ENCODE peak calls at places on chromosomes 4 and X, in four cellular contexts. One of them, this sample, is unnamed.

GRCh38 chr4:123631699-123632098 is 235.1 kb downstream of the SPRY1 start:
- DNase-seq in cerebellar cortex: peak; percentile 64
- DNase-seq in nucleus accumbens: no peak
- DNase-seq in ACHN: no peak
- DNase-seq in this sample: no peak

GRCh38 chrX:9148626-9149385 is 114.9 kb upstream of the FAM9B start:
- DNase-seq in nucleus accumbens: no peak
- DNase-seq in ACHN: peak; percentile 74
- DNase-seq in cerebellar cortex: no peak
- DNase-seq in this sample: no peak

GRCh38 chr4:154082760-154083530 is 294.1 kb upstream of the SFRP2 start:
- DNase-seq in nucleus accumbens: no peak
- DNase-seq in cerebellar cortex: no peak
- DNase-seq in ACHN: peak; percentile 14
- DNase-seq in this sample: no peak

GRCh38 chr4:183300070-183300469 is 20.0 kb downstream of the CLDN22 start:
- DNase-seq in nucleus accumbens: no peak
- DNase-seq in ACHN: peak; percentile 20
- DNase-seq in cerebellar cortex: no peak
- DNase-seq in this sample: no peak

GRCh38 chrX:53190363-53190960 is 34.5 kb downstream of the KDM5C start:
- DNase-seq in nucleus accumbens: no peak
- DNase-seq in ACHN: peak; percentile 16
- DNase-seq in cerebellar cortex: peak; percentile 8
- DNase-seq in this sample: no peak

GRCh38 chr4:169103966-169104412 is 93.9 kb upstream of the CBR4 start:
- DNase-seq in nucleus accumbens: peak; percentile 14
- DNase-seq in ACHN: no peak
- DNase-seq in cerebellar cortex: no peak
- DNase-seq in this sample: peak; percentile 37

GRCh38 chr4:16897991-16898827 is at the start of gene LDB2:
- DNase-seq in cerebellar cortex: no peak
- DNase-seq in nucleus accumbens: peak; percentile 72
- DNase-seq in ACHN: no peak
- DNase-seq in this sample: peak; percentile 82

GRCh38 chr4:106454581-106454980 is 86.0 kb upstream of the GIMD1 start:
- DNase-seq in cerebellar cortex: no peak
- DNase-seq in ACHN: no peak
- DNase-seq in nucleus accumbens: no peak
- DNase-seq in this sample: no peak

GRCh38 chr4:88320174-88320779 is 35.9 kb upstream of the PPM1K start:
- DNase-seq in ACHN: peak; percentile 14
- DNase-seq in cerebellar cortex: no peak
- DNase-seq in nucleus accumbens: no peak
- DNase-seq in this sample: no peak

GRCh38 chrX:45900751-45901150 is 644.5 kb downstream of the ZNF674 start:
- DNase-seq in cerebellar cortex: peak; percentile 6
- DNase-seq in ACHN: no peak
- DNase-seq in nucleus accumbens: no peak
- DNase-seq in this sample: no peak

GRCh38 chrX:71536285-71536684 is 3.4 kb downstream of the OGT start:
- DNase-seq in cerebellar cortex: no peak
- DNase-seq in ACHN: no peak
- DNase-seq in nucleus accumbens: peak; percentile 10
- DNase-seq in this sample: no peak

GRCh38 chr4:41287005-41287404 is 30.3 kb downstream of the UCHL1 start:
- DNase-seq in cerebellar cortex: no peak
- DNase-seq in nucleus accumbens: no peak
- DNase-seq in ACHN: no peak
- DNase-seq in this sample: no peak

GRCh38 chrX:1330605-1331004 is 6.0 kb upstream of the IL3RA start:
- DNase-seq in nucleus accumbens: no peak
- DNase-seq in ACHN: no peak
- DNase-seq in cerebellar cortex: no peak
- DNase-seq in this sample: peak; percentile 54

GRCh38 chrX:129653181-129653984 is 1.4 kb downstream of the APLN start:
- DNase-seq in nucleus accumbens: peak; percentile 11
- DNase-seq in ACHN: no peak
- DNase-seq in cerebellar cortex: peak; percentile 56
- DNase-seq in this sample: peak; percentile 17

GRCh38 chrX:43836435-43837184 is 45.6 kb downstream of the MAOB start:
- DNase-seq in cerebellar cortex: peak; percentile 41
- DNase-seq in ACHN: peak; percentile 2
- DNase-seq in nucleus accumbens: no peak
- DNase-seq in this sample: no peak

GRCh38 chr4:101952985-101953384 is 162.5 kb downstream of the BANK1 start:
- DNase-seq in cerebellar cortex: no peak
- DNase-seq in nucleus accumbens: no peak
- DNase-seq in ACHN: no peak
- DNase-seq in this sample: no peak

GRCh38 chrX:119753639-119754257 is 4.6 kb upstream of the SOWAHD start:
- DNase-seq in cerebellar cortex: peak; percentile 42
- DNase-seq in ACHN: peak; percentile 49
- DNase-seq in nucleus accumbens: no peak
- DNase-seq in this sample: no peak

GRCh38 chr4:95510145-95510544 is 38.6 kb downstream of the UNC5C start:
- DNase-seq in ACHN: peak; percentile 17
- DNase-seq in nucleus accumbens: peak; percentile 41
- DNase-seq in cerebellar cortex: peak; percentile 36
- DNase-seq in this sample: peak; percentile 54

GRCh38 chr4:18077808-18078207 is 56.3 kb upstream of the LCORL start:
- DNase-seq in cerebellar cortex: no peak
- DNase-seq in nucleus accumbens: no peak
- DNase-seq in ACHN: no peak
- DNase-seq in this sample: no peak

GRCh38 chrX:39453847-39454645 is 643.7 kb downstream of the BCOR start:
- DNase-seq in cerebellar cortex: peak; percentile 67
- DNase-seq in ACHN: no peak
- DNase-seq in nucleus accumbens: no peak
- DNase-seq in this sample: no peak

GRCh38 chrX:124940536-124940935 is 379.1 kb upstream of the TEX13C start:
- DNase-seq in cerebellar cortex: peak; percentile 81
- DNase-seq in nucleus accumbens: no peak
- DNase-seq in ACHN: no peak
- DNase-seq in this sample: peak; percentile 16

GRCh38 chr4:145012841-145013240 is 85.2 kb downstream of the ANAPC10 start:
- DNase-seq in cerebellar cortex: no peak
- DNase-seq in ACHN: no peak
- DNase-seq in nucleus accumbens: no peak
- DNase-seq in this sample: no peak

GRCh38 chrX:130775849-130776248 is 127.2 kb downstream of the ENOX2 start:
- DNase-seq in nucleus accumbens: no peak
- DNase-seq in cerebellar cortex: no peak
- DNase-seq in ACHN: no peak
- DNase-seq in this sample: no peak

GRCh38 chrX:150983526-150984163 is 510 bp downstream of the HMGB3 start:
- DNase-seq in cerebellar cortex: no peak
- DNase-seq in nucleus accumbens: no peak
- DNase-seq in ACHN: no peak
- DNase-seq in this sample: no peak

GRCh38 chr4:88533088-88533790 is 9.7 kb upstream of the PYURF start:
- DNase-seq in ACHN: no peak
- DNase-seq in cerebellar cortex: no peak
- DNase-seq in nucleus accumbens: peak; percentile 38
- DNase-seq in this sample: no peak

GRCh38 chrX:97126020-97126419 is 242.3 kb downstream of the RPA4 start:
- DNase-seq in cerebellar cortex: no peak
- DNase-seq in nucleus accumbens: no peak
- DNase-seq in ACHN: no peak
- DNase-seq in this sample: no peak

GRCh38 chrX:130884627-130885026 is 18.4 kb downstream of the ENOX2 start:
- DNase-seq in ACHN: no peak
- DNase-seq in nucleus accumbens: no peak
- DNase-seq in cerebellar cortex: no peak
- DNase-seq in this sample: no peak

GRCh38 chr4:106355193-106355592 is 13.4 kb downstream of the GIMD1 start:
- DNase-seq in cerebellar cortex: no peak
- DNase-seq in nucleus accumbens: no peak
- DNase-seq in ACHN: no peak
- DNase-seq in this sample: no peak

GRCh38 chr4:13159041-13159620 is 325.0 kb downstream of the RAB28 start:
- DNase-seq in ACHN: no peak
- DNase-seq in nucleus accumbens: no peak
- DNase-seq in cerebellar cortex: no peak
- DNase-seq in this sample: no peak

GRCh38 chr4:1082215-1083182 is 30.9 kb downstream of the RNF212 start:
- DNase-seq in nucleus accumbens: no peak
- DNase-seq in ACHN: peak; percentile 97
- DNase-seq in cerebellar cortex: no peak
- DNase-seq in this sample: peak; percentile 13

GRCh38 chrX:70444326-70445196 is at the start of gene DLG3:
- DNase-seq in cerebellar cortex: peak; percentile 77
- DNase-seq in ACHN: peak; percentile 24
- DNase-seq in nucleus accumbens: peak; percentile 82
- DNase-seq in this sample: peak; percentile 86

GRCh38 chr4:1851160-1851559 is 4.8 kb downstream of the LETM1 start:
- DNase-seq in ACHN: no peak
- DNase-seq in cerebellar cortex: peak; percentile 54
- DNase-seq in nucleus accumbens: no peak
- DNase-seq in this sample: no peak

GRCh38 chrX:128975716-128976115 is 547.6 kb downstream of the SMARCA1 start:
- DNase-seq in ACHN: peak; percentile 6
- DNase-seq in nucleus accumbens: peak; percentile 12
- DNase-seq in cerebellar cortex: peak; percentile 30
- DNase-seq in this sample: peak; percentile 14

GRCh38 chr4:103052779-103053178 is 23.8 kb downstream of the SLC9B2 start:
- DNase-seq in nucleus accumbens: no peak
- DNase-seq in ACHN: no peak
- DNase-seq in cerebellar cortex: no peak
- DNase-seq in this sample: no peak

GRCh38 chrX:38717871-38718270 is 83.4 kb upstream of the MID1IP1 start:
- DNase-seq in cerebellar cortex: peak; percentile 10
- DNase-seq in ACHN: peak; percentile 2
- DNase-seq in nucleus accumbens: no peak
- DNase-seq in this sample: no peak